ENCODE peak calls at places on chromosomes 13 and 19, in four cellular contexts. O is pancreas; T is CD8-positive, alpha-beta memory T cell; S is mesendoderm. L is an unnamed sample. For H3K4me1, the result is how much of the 10 kb centered on the place peaks cover.

GRCh38 chr13:109782066-109782822 is 4.1 kb downstream of the IRS2 start:
- DNase-seq in T (no peak), S (no peak), O (peak), L (no peak)

GRCh38 chr19:7505682-7506384 is 10.1 kb upstream of the ZNF358 start:
- DNase-seq in S (peak), O (peak), T (no peak), L (peak)

GRCh38 chr13:35474551-35474950 is 1.9 kb downstream of the MAB21L1 start:
- DNase-seq in S (peak), O (no peak), T (no peak), L (no peak)

GRCh38 chr13:90185734-90186133 is 1161.8 kb upstream of the MIR17HG start:
- DNase-seq in T (no peak), S (no peak), O (no peak), L (no peak)

GRCh38 chr13:20403826-20404225 is 121.8 kb downstream of the CRYL1 start:
- DNase-seq in S (no peak), T (no peak), O (no peak), L (no peak)

GRCh38 chr19:56476671-56477428 is at the start of gene ZNF667:
- DNase-seq in S (peak), T (peak), O (no peak), L (no peak)

GRCh38 chr13:80022146-80022545 is 318.8 kb downstream of the SPRY2 start:
- DNase-seq in O (no peak), S (no peak), T (no peak), L (no peak)

GRCh38 chr13:62653371-62653770 is 1237.7 kb upstream of the PCDH20 start:
- DNase-seq in T (no peak), S (no peak), O (no peak), L (no peak)

GRCh38 chr19:12198136-12198535 is 35.2 kb downstream of the ZNF136 start:
- DNase-seq in O (no peak), S (no peak), T (no peak), L (no peak)

GRCh38 chr13:109146393-109146792 is 517.0 kb downstream of the MYO16 start:
- DNase-seq in O (no peak), S (no peak), T (no peak), L (no peak)

GRCh38 chr19:49801401-49801888 is 11.6 kb downstream of the FUZ start:
- DNase-seq in S (no peak), T (no peak), O (peak), L (no peak)

GRCh38 chr13:40611004-40611403 is 55.4 kb downstream of the FOXO1 start:
- DNase-seq in S (no peak), O (no peak), T (no peak), L (no peak)

GRCh38 chr13:71727036-71727435 is 140.0 kb downstream of the DACH1 start:
- DNase-seq in S (no peak), O (no peak), T (no peak), L (no peak)

GRCh38 chr13:43686557-43686956 is 100.2 kb downstream of the ENOX1 start:
- DNase-seq in O (peak), T (no peak), S (peak), L (no peak)

GRCh38 chr13:41891119-41891518 is 69.8 kb downstream of the VWA8 start:
- DNase-seq in T (no peak), S (no peak), O (no peak), L (no peak)

GRCh38 chr13:37681295-37682032 is 82.9 kb upstream of the POSTN start:
- DNase-seq in O (no peak), T (no peak), S (no peak), L (no peak)

GRCh38 chr13:48775285-48775684 is 121.6 kb downstream of the CYSLTR2 start:
- DNase-seq in S (no peak), T (no peak), O (no peak), L (no peak)

GRCh38 chr13:23588576-23589141 is 18.4 kb downstream of the TNFRSF19 start:
- DNase-seq in O (no peak), S (no peak), T (no peak), L (no peak)
- H3K4me1 ChIP-seq in O (under half), S (under half), T (under half), L (under half)

GRCh38 chr19:46983097-46983496 is 36.5 kb upstream of the NPAS1 start:
- DNase-seq in S (no peak), O (no peak), T (no peak), L (no peak)
- H3K4me1 ChIP-seq in S (under half), O (under half), T (under half), L (under half)

DNA sequence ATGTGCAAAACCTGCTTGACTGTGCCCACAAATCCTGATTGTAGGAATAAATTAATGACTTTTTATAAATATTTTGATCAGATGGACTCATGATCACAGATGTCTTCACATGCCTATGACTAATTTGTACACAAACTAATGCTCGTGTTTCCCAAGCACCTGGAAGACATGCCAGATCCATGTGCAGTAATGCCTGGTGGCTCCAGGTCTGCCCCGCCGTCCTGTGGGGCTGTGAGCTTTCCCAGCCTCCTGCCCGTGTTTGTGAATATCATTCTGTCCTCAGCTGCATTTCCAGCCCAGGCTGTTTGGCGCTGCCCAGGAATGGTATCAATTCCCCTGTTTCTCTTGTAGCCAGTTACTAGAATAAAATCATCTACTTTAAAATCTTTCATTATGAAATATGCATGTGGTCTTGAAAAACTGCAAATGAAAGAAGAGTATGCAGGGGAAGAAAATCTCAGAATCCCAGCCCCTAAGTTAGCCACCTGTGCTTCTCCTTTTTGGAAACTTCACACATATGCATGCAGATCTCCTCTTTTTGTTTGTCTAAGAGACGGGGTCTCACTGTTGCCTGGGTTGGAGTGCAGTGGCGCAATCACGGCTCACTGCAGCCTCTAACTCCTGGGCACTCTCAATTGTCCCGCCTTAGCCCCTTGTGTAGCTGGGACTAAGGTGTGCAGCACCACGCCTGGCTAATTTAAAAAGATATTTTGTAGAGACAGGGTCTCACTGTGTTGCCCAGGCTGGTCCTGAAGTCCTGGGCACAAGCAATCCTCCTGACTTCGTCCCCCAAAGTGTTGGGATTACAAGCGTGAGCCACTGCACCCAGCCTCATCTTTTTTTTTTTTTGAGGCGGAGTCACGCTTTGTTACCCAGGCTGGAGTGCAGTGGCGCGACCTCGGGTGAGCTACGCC is 6.2 kb downstream of the RPL28 start:
- DNase-seq in S (no peak), O (no peak), T (no peak), L (no peak)
- H3K4me1 ChIP-seq in S (under half), O (under half), T (under half), L (under half)

DNA sequence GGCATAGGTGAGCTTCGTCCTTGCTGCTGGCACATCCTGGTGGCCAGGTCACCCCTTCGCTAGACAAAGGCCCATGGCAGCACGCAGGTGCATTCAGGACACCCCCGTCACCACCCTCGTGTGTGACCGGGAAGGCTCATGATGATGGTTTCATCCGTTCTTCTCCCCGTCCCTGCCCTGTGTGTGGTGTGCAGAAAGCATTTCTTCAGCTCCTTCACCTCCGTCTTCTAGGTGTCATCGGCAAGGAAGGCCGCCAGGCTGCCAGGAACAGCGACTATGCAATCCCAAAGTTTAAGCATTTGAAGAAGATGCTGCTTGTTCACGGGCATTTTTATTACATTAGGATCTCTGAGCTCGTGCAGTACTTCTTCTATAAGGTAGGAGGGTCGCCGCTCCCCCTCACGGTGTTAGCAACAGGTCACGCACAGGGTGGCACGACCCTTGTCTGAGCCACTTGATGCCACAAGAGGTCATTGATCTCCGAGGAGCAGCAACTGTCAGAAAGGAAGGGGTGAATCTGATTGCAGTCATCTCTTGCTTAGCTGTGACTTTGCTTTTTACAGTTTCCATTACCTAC is 111.0 kb upstream of the MCF2L start:
- DNase-seq in T (no peak), S (no peak), O (no peak), L (peak)
- H3K4me1 ChIP-seq in T (under half), S (under half), O (under half), L (under half)

GRCh38 chr19:10113964-10114650 is 2.6 kb downstream of the P2RY11 start:
- DNase-seq in O (peak), S (peak), T (no peak), L (peak)
- H3K4me1 ChIP-seq in O (under half), S (under half), T (half or more), L (under half)

GRCh38 chr13:99798756-99799155 is 172.8 kb downstream of the ZIC5 start:
- DNase-seq in T (no peak), S (no peak), O (no peak), L (no peak)
- H3K4me1 ChIP-seq in T (under half), S (under half), O (under half), L (under half)

GRCh38 chr19:10251792-10252694 is at the start of gene MRPL4:
- DNase-seq in T (peak), O (peak), S (peak), L (peak)
- H3K4me1 ChIP-seq in T (under half), O (under half), S (under half), L (under half)

DNA sequence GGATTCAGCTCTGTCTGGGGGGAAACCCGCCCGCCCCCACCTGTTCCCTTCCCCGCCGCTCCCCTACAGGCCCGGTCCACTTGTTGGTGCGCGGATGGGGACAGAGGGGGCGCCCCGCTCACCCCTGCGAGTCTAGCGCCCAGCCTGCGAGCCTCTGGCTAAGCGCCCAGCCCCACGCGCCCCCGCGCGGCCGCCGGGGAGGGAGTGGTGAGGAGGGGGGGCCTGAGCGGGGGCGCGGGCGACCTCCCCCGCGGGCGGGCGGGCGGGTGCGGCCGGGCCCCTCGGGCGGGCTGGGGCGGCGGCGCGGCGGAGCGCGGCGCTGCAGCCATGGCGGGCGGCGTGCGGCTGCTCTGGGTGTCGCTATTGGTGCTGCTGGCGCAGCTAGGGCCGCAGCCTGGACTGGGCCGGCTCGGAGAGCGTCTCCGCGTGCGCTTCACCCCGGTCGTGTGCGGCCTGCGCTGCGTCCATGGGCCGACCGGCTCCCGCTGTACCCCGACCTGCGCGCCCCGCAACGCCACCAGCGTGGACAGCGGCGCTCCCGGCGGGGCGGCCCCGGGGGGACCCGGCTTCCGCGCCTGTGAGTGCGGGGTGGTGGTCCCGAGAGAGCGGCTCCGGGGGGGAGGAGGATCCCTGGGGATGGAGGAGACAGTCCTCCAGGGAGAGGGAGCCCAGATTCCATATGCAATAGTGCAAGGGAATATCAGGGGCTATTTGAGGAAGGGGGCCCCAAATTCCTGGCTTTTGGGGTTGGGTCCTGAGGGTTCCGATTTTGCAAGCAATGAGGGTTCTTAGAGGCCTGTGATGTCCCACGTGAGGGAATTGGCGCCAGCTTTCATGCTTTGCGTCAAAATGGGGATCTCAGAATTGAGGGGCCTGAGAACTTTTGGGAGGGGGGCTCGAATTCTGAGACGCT is at the start of gene LTBP4:
- DNase-seq in O (peak), T (no peak), S (no peak), L (peak)
- H3K4me1 ChIP-seq in O (under half), T (half or more), S (under half), L (under half)

GRCh38 chr19:28468701-28469459 is 744.1 kb downstream of the UQCRFS1 start:
- DNase-seq in T (no peak), S (peak), O (peak), L (peak)

GRCh38 chr19:28469544-28469943 is 743.4 kb downstream of the UQCRFS1 start:
- DNase-seq in T (no peak), O (no peak), S (no peak), L (no peak)

GRCh38 chr19:28465317-28466086 is 747.4 kb downstream of the UQCRFS1 start:
- DNase-seq in O (no peak), S (peak), T (no peak), L (no peak)

GRCh38 chr19:28463493-28464053 is 749.4 kb downstream of the UQCRFS1 start:
- DNase-seq in T (no peak), S (no peak), O (no peak), L (no peak)

DNA sequence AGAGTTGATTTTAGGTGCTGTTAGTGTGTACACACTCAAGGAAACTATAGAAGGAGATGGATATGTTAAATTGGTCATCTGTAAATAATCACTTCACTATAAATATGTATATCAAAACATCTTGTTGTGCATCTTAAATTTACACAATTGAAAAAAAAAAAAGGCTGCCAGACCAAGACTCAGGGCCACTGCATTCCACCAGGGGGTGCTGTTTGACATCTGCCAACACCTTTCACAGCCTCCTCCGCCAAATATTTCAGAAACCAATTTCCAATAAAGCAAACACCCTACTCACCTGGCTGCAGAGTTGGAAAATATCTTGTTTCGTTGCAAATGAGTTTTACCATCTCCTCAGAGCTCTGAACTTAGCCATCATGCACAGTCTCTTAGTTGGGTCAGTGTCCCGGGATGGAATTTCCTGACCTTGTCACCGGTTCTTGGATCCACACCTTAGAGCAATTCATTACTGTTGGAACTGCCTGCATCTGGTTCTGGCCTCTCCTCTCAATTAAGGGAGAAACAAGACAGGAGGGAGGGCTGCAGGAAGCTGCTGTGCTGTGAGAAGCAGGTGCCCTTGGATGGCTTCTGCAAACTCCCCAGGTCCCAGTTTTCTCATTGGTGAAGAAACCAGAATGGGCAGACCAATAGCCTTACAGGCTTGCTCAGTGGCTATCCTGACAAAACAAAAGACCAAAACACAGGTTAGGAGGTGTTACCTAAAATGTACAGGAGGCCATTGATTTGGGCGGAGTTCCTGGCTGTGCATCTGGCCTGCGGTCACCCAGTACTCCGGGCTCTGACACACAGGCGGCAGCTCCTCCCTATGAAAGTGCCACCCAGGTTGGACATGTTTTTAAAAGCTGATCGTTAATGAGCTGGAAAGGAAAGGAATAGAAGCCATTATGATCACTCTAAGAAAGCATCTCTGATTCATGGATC is 746.6 kb downstream of the UQCRFS1 start:
- DNase-seq in T (peak), O (peak), S (peak), L (peak)
- H3K4me1 ChIP-seq in T (under half), O (under half), S (under half), L (under half)

DNA sequence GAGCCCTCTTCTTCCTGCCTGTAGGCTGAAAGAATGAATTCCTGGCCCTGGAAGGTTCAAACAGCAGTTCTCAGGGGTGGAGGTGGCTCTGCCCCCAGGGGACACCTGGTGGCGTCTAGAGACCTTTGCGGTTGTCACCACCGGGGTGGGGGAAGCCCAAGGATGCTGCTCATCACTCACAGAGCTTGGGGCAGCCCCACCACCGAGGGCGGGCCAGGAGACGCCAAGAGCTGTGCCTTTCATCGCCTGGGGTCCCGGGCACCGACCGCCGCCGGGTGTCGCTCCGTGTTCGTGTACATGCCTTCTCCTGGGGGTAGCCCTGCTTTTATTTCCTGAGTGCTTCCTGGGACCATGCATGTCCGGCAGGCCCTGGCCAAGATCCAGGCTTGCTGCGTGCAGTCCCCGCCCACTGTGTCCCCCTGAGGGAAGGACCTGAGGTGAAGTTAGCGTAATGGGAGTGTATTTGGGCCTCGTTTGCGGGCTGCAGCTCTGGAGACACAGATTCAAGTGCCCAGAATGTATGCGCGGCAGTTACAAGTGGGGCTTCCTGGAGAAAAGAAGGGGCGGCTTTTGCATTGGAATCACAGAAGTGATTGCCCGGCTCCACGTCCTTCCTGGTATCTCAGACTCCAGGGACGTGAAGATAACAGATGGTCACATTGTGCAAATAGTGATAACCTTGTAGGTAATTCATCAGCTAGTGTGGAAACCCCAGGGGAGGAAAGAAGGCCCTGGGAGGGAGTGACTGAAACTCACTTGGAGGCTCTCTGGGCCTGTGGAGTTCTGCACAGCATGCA is 7.8 kb downstream of the DOT1L start:
- DNase-seq in S (peak), T (peak), O (peak), L (peak)
- H3K4me1 ChIP-seq in S (under half), T (under half), O (half or more), L (under half)